ENCODE peak calls at places on chromosomes 3 and 15, in eight cellular contexts. M is T1000, Z is EL, N is HAP-1, I is RWPE1, A is left cardiac atrium, D is cardiac fibroblast, Y is RKO. X is an unnamed sample.

GRCh38 chr3:188282871-188283270 is 128.9 kb downstream of the LPP start:
- DNase-seq in M (no peak), Z (no peak), N (no peak), I (no peak), A (no peak), D (no peak), Y (no peak), X (no peak)

GRCh38 chr3:39478226-39478625 is 10.7 kb downstream of the MOBP start:
- DNase-seq in M (no peak), Z (no peak), N (no peak), I (no peak), A (no peak), D (no peak), Y (no peak), X (no peak)

GRCh38 chr3:46193436-46193835 is 14.7 kb downstream of the CCR1 start:
- DNase-seq in M (no peak), Z (no peak), N (no peak), I (no peak), A (no peak), D (peak), Y (no peak), X (no peak)

GRCh38 chr3:158659454-158660237 is 12.8 kb downstream of the LXN start:
- DNase-seq in M (peak), Z (peak), N (peak), I (peak), A (no peak), D (peak), Y (peak), X (no peak)

GRCh38 chr3:16148783-16149182 is 25.7 kb upstream of the GALNT15 start:
- DNase-seq in M (no peak), Z (peak), N (no peak), I (no peak), A (peak), D (peak), Y (no peak), X (no peak)

GRCh38 chr3:160564949-160565441 is 376 bp downstream of the KPNA4 start:
- DNase-seq in M (no peak), Z (peak), N (peak), I (peak), A (peak), D (peak), Y (peak), X (peak)

GRCh38 chr3:12816521-12817340 is 20.3 kb downstream of the CAND2 start:
- DNase-seq in M (no peak), Z (no peak), N (no peak), I (no peak), A (no peak), D (no peak), Y (no peak), X (no peak)

GRCh38 chr15:80105193-80105984 is 45.9 kb downstream of the ZFAND6 start:
- DNase-seq in M (no peak), Z (peak), N (no peak), I (peak), A (no peak), D (peak), Y (peak), X (no peak)

GRCh38 chr3:192261135-192261534 is 466.2 kb downstream of the FGF12 start:
- DNase-seq in M (no peak), Z (no peak), N (no peak), I (no peak), A (no peak), D (no peak), Y (no peak), X (no peak)

GRCh38 chr3:132554437-132554836 is 42.6 kb upstream of the ACKR4 start:
- DNase-seq in M (no peak), Z (peak), N (peak), I (no peak), A (no peak), D (peak), Y (no peak), X (no peak)

GRCh38 chr3:16069149-16069922 is 105.1 kb upstream of the GALNT15 start:
- DNase-seq in M (no peak), Z (peak), N (no peak), I (peak), A (no peak), D (peak), Y (peak), X (peak)

GRCh38 chr15:78037328-78037727 is 40.2 kb downstream of the TBC1D2B start:
- DNase-seq in M (no peak), Z (no peak), N (no peak), I (no peak), A (no peak), D (no peak), Y (no peak), X (no peak)

GRCh38 chr3:99859855-99860254 is 42.2 kb downstream of the CMSS1 start:
- DNase-seq in M (no peak), Z (peak), N (no peak), I (peak), A (no peak), D (peak), Y (peak), X (peak)

GRCh38 chr3:133531981-133532380 is 41.5 kb upstream of the CDV3 start:
- DNase-seq in M (no peak), Z (peak), N (no peak), I (no peak), A (no peak), D (peak), Y (no peak), X (no peak)

GRCh38 chr3:186492594-186492993 is 51.6 kb downstream of the CRYGS start:
- DNase-seq in M (no peak), Z (no peak), N (no peak), I (no peak), A (no peak), D (no peak), Y (no peak), X (no peak)

GRCh38 chr3:134242649-134243637 is 7.7 kb downstream of the RYK start:
- DNase-seq in M (peak), Z (peak), N (no peak), I (peak), A (no peak), D (peak), Y (peak), X (no peak)

GRCh38 chr15:98076021-98076816 is 115.7 kb downstream of the ARRDC4 start:
- DNase-seq in M (no peak), Z (no peak), N (no peak), I (no peak), A (peak), D (no peak), Y (no peak), X (no peak)

GRCh38 chr3:23480324-23480704 is 277.2 kb downstream of the UBE2E2 start:
- DNase-seq in M (no peak), Z (no peak), N (no peak), I (no peak), A (no peak), D (no peak), Y (no peak), X (no peak)

GRCh38 chr15:60635507-60636352 is 156.8 kb upstream of the ICE2 start:
- DNase-seq in M (no peak), Z (no peak), N (no peak), I (no peak), A (no peak), D (peak), Y (peak), X (no peak)

GRCh38 chr15:70077436-70077835 is 20.3 kb downstream of the TLE3 start:
- DNase-seq in M (no peak), Z (no peak), N (no peak), I (no peak), A (no peak), D (no peak), Y (no peak), X (no peak)

GRCh38 chr3:168939651-168940238 is 723.8 kb downstream of the MECOM start:
- DNase-seq in M (no peak), Z (no peak), N (peak), I (no peak), A (no peak), D (no peak), Y (no peak), X (no peak)

GRCh38 chr3:36494461-36495109 is 114.3 kb downstream of the STAC start:
- DNase-seq in M (no peak), Z (peak), N (no peak), I (peak), A (no peak), D (peak), Y (no peak), X (no peak)